ENCODE peak calls at places on chromosomes 13 and 19, in nine cellular contexts. M is fibroblast of lung; R is tibial artery; E is fibroblast of pulmonary artery; W is bronchial epithelial cell; J is activated CD8-positive, alpha-beta T cell treated with anti-CD3 and anti-CD28 coated beads for 36 hours; Z is endothelial cell; G is body of pancreas; T is WERI-Rb-1. P is an unnamed sample.

GRCh38 chr19:51467864-51468544 is 9.8 kb upstream of the SIGLEC8 start:
- DNase-seq in M (no peak), R (no peak), E (no peak), W (no peak), J (no peak), Z (no peak), G (no peak), T (no peak), P (no peak)

GRCh38 chr19:35142531-35143230 is 374 bp upstream of the FXYD7 start:
- DNase-seq in M (no peak), R (peak; percentile 36), E (peak; percentile 52), W (no peak), J (peak; percentile 68), Z (peak; percentile 72), G (peak; percentile 85), T (peak; percentile 74), P (peak; percentile 84)

GRCh38 chr19:40717325-40717879 is 490 bp downstream of the ITPKC start:
- DNase-seq in M (peak; percentile 12), R (peak; percentile 45), E (peak; percentile 39), W (no peak), J (no peak), Z (no peak), G (no peak), T (peak; percentile 40), P (no peak)

GRCh38 chr13:42176286-42176685 is 95.7 kb upstream of the AKAP11 start:
- DNase-seq in M (peak; percentile 16), R (no peak), E (no peak), W (no peak), J (no peak), Z (no peak), G (no peak), T (no peak), P (no peak)

GRCh38 chr13:110869231-110869804 is 45.6 kb downstream of the ANKRD10 start:
- DNase-seq in M (peak; percentile 20), R (no peak), E (no peak), W (no peak), J (no peak), Z (no peak), G (no peak), T (no peak), P (no peak)

GRCh38 chr19:7602240-7602934 is 6.7 kb downstream of the CAMSAP3 start:
- DNase-seq in M (no peak), R (no peak), E (peak; percentile 48), W (no peak), J (no peak), Z (no peak), G (peak; percentile 83), T (no peak), P (no peak)

GRCh38 chr19:36169084-36169760 is 17.0 kb upstream of the COX7A1 start:
- DNase-seq in M (no peak), R (peak; percentile 31), E (no peak), W (no peak), J (no peak), Z (peak; percentile 31), G (peak; percentile 16), T (peak; percentile 87), P (no peak)

GRCh38 chr13:25886438-25887214 is 165.2 kb downstream of the SHISA2 start:
- DNase-seq in M (peak; percentile 92), R (no peak), E (peak; percentile 31), W (peak; percentile 95), J (peak; percentile 21), Z (no peak), G (no peak), T (no peak), P (no peak)

GRCh38 chr13:105611424-105611823 is 924.0 kb downstream of the EFNB2 start:
- DNase-seq in M (peak; percentile 94), R (no peak), E (peak; percentile 87), W (peak; percentile 77), J (no peak), Z (no peak), G (no peak), T (no peak), P (no peak)

GRCh38 chr13:94672400-94672799 is 39.9 kb downstream of the SOX21 start:
- DNase-seq in M (no peak), R (no peak), E (no peak), W (no peak), J (no peak), Z (no peak), G (no peak), T (no peak), P (no peak)

GRCh38 chr13:29713841-29714240 is 118.4 kb upstream of the SLC7A1 start:
- DNase-seq in M (no peak), R (no peak), E (peak; percentile 33), W (no peak), J (peak; percentile 7), Z (no peak), G (no peak), T (no peak), P (no peak)

GRCh38 chr13:110319774-110320509 is 12.9 kb downstream of the COL4A2 start:
- DNase-seq in M (peak; percentile 95), R (no peak), E (peak; percentile 79), W (peak; percentile 92), J (peak; percentile 48), Z (peak; percentile 33), G (peak; percentile 80), T (no peak), P (no peak)

GRCh38 chr19:3868770-3869456 is at the start of gene ZFR2:
- DNase-seq in M (no peak), R (no peak), E (no peak), W (no peak), J (peak; percentile 24), Z (peak; percentile 47), G (no peak), T (peak; percentile 22), P (peak; percentile 74)

GRCh38 chr13:61370520-61370919 is 45.1 kb downstream of the PCDH20 start:
- DNase-seq in M (no peak), R (no peak), E (no peak), W (no peak), J (no peak), Z (no peak), G (no peak), T (no peak), P (no peak)

GRCh38 chr13:27270594-27271520 is at the start of gene RASL11A:
- DNase-seq in M (peak; percentile 86), R (peak; percentile 86), E (peak; percentile 88), W (peak; percentile 55), J (peak; percentile 64), Z (peak; percentile 81), G (peak; percentile 90), T (peak; percentile 95), P (peak; percentile 89)
- TF ChIP-seq CTCF in M (peak; percentile 41), R (peak; percentile 95), E (peak; percentile 32), W (peak; percentile 77), J (peak; percentile 100), Z (peak; percentile 95), G (peak; percentile 85), T (peak; percentile 94), P (peak; percentile 99)

DNA sequence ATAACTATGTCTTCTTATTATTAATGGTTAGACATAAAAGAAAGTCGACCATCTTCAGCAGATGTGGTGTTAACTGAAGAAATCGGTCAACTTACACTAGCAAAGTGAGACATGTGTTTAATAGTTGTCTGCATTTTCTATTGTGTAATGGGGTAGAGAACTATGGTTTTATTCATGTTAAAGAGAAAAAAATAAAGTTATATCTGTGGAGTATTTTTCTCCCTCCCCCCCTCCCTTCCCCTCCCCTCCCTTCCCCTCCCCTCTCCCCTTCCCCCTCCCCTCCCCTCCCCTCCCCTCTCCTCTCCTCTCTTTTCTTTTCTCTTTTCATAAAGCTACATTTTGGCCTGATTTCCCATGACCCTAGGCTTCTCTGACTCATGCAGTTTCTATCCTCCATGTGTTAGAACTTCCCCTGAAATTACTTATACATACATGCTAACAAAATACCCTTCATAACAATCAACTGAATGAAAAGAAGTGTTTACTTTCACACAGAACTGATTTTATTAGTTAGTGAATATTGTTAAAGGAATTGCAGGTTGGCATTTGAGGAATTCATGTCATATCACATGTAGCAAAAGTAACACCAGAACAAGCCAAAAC is 1431.0 kb upstream of the ATXN8OS start:
- DNase-seq in M (peak; percentile 2), R (no peak), E (no peak), W (no peak), J (no peak), Z (no peak), G (no peak), T (no peak), P (no peak)
- TF ChIP-seq CTCF in M (no peak), R (no peak), E (no peak), W (no peak), J (no peak), Z (no peak), G (no peak), T (no peak), P (no peak)

DNA sequence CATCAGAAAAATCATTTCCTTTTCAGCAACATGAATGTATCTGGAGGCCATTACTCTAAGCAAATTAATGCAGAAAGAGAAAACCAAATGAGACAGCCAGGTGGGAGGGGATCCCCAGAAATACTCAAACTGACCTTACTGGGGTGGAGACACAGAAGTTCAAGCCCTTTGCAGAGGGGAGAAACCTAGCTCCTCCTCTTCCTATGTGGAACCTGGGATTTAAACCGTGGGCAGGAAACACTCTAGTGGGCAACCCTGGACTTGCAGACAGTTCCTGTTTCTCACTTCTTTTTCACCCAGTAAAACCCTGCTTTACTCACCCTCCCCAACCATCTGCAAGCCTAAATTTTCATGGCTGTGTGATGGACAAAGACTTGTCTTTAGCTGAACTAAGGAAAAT is 61.3 kb downstream of the SLITRK6 start:
- DNase-seq in M (no peak), R (no peak), E (no peak), W (no peak), J (no peak), Z (no peak), G (no peak), T (no peak), P (no peak)
- TF ChIP-seq CTCF in M (no peak), R (no peak), E (no peak), W (no peak), J (no peak), Z (no peak), G (no peak), T (peak; percentile 29), P (no peak)

GRCh38 chr19:29241324-29241723 is 28.4 kb upstream of the UQCRFS1 start:
- DNase-seq in M (no peak), R (no peak), E (no peak), W (no peak), J (no peak), Z (no peak), G (no peak), T (no peak), P (no peak)

GRCh38 chr19:29247912-29248311 is 35.0 kb upstream of the UQCRFS1 start:
- DNase-seq in M (no peak), R (no peak), E (no peak), W (no peak), J (no peak), Z (no peak), G (no peak), T (no peak), P (no peak)

GRCh38 chr19:29248332-29248844 is 35.4 kb upstream of the UQCRFS1 start:
- DNase-seq in M (no peak), R (no peak), E (no peak), W (no peak), J (no peak), Z (no peak), G (no peak), T (no peak), P (no peak)

GRCh38 chr19:29245221-29245620 is 32.3 kb upstream of the UQCRFS1 start:
- DNase-seq in M (no peak), R (no peak), E (peak; percentile 2), W (no peak), J (no peak), Z (no peak), G (no peak), T (no peak), P (no peak)

DNA sequence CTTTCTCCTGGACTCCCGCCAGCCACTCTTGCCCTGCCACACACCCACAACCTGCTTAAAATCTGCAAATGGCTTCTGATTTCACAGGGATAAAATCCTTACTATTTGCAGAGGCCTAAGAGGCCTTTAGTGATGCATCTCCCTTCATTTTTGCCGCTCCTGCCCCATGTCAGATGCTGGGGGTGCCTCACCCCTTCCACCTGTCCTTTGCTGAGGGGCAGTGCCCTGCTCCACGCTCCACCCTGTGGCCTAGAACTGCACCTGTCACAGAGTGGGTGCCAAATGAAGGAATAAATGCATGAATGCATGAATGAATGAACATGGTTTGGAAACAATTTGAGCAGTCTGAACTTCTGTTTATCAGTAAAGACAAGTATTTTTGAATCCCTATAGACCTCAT is 34.1 kb upstream of the UQCRFS1 start:
- DNase-seq in M (no peak), R (no peak), E (no peak), W (no peak), J (no peak), Z (no peak), G (no peak), T (no peak), P (no peak)
- TF ChIP-seq CTCF in M (no peak), R (no peak), E (no peak), W (no peak), J (no peak), Z (no peak), G (no peak), T (no peak), P (no peak)

P was measured in glutamatergic neuron.